ENCODE peak calls at places on chromosomes 5 and 9, in eight cellular contexts. K, R, T, H, I, W, M and J are unnamed samples.

GRCh38 chr5:113142186-113142585 is 165.6 kb downstream of the DCP2 start:
- DNase-seq in H (no peak), M (no peak), W (no peak), K (no peak), I (no peak), T (no peak), R (no peak), J (no peak)

GRCh38 chr9:27073841-27074728 is 34.9 kb upstream of the TEK start:
- DNase-seq in W (no peak), R (no peak), K (no peak), H (no peak), M (no peak), I (no peak), T (no peak), J (no peak)

GRCh38 chr5:136006164-136006563 is 22.6 kb upstream of the TGFBI start:
- DNase-seq in H (no peak), T (no peak), M (no peak), K (no peak), I (no peak), R (no peak), W (no peak), J (no peak)

GRCh38 chr5:32277782-32278181 is 35.0 kb downstream of the MTMR12 start:
- DNase-seq in K (no peak), W (no peak), M (no peak), R (no peak), H (no peak), I (no peak), T (no peak), J (no peak)

GRCh38 chr5:43729846-43730478 is 127.0 kb downstream of the NNT start:
- DNase-seq in M (no peak), T (peak), R (no peak), H (no peak), I (no peak), K (no peak), W (peak), J (no peak)

GRCh38 chr5:9653811-9654210 is 23.7 kb upstream of the TAS2R1 start:
- DNase-seq in K (peak), T (no peak), M (peak), H (peak), I (no peak), W (peak), R (no peak), J (peak)

GRCh38 chr9:34592895-34593601 is 3.5 kb upstream of the CNTFR start:
- DNase-seq in R (peak), I (peak), W (peak), T (no peak), H (peak), M (no peak), K (peak), J (peak)

GRCh38 chr5:1103505-1104326 is 8.1 kb downstream of the SLC12A7 start:
- DNase-seq in K (peak), T (peak), R (peak), I (peak), W (no peak), M (no peak), H (no peak), J (peak)

GRCh38 chr9:76943071-76943470 is 37.2 kb upstream of the PRUNE2 start:
- DNase-seq in M (no peak), K (no peak), T (no peak), I (no peak), W (no peak), R (no peak), H (no peak), J (no peak)

GRCh38 chr5:179346401-179346800 is 1.1 kb upstream of the ADAMTS2 start:
- DNase-seq in H (no peak), R (no peak), W (no peak), K (no peak), M (no peak), T (no peak), I (no peak), J (peak)

GRCh38 chr5:66498791-66499207 is 97.4 kb upstream of the MAST4 start:
- DNase-seq in H (no peak), T (peak), R (peak), W (peak), I (no peak), K (no peak), M (no peak), J (peak)

GRCh38 chr9:137312852-137313325 is 10.8 kb upstream of the NRARP start:
- DNase-seq in K (no peak), R (no peak), I (peak), H (no peak), M (no peak), T (no peak), W (no peak), J (peak)

GRCh38 chr9:125650271-125650737 is 56.7 kb downstream of the MAPKAP1 start:
- DNase-seq in W (peak), H (no peak), I (no peak), T (peak), R (no peak), K (no peak), M (no peak), J (no peak)

GRCh38 chr5:107669543-107670027 is 1.2 kb downstream of the EFNA5 start:
- DNase-seq in W (peak), T (peak), R (peak), I (peak), H (peak), M (peak), K (peak), J (peak)

GRCh38 chr5:59800375-59800893 is 93.1 kb downstream of the PDE4D start:
- DNase-seq in R (no peak), W (no peak), M (no peak), T (no peak), H (no peak), I (no peak), K (no peak), J (no peak)

GRCh38 chr9:72577212-72577753 is 55.9 kb downstream of the TMC1 start:
- DNase-seq in T (peak), I (no peak), H (no peak), K (no peak), M (peak), W (peak), R (peak), J (peak)

GRCh38 chr5:37248387-37248969 is 698 bp downstream of the CPLANE1 start:
- DNase-seq in T (no peak), K (no peak), M (no peak), W (no peak), R (no peak), I (no peak), H (no peak), J (no peak)

GRCh38 chr5:132822650-132823480 is 7.6 kb downstream of the SHROOM1 start:
- DNase-seq in H (no peak), K (no peak), R (peak), I (no peak), M (no peak), T (no peak), W (no peak), J (peak)

GRCh38 chr5:154174091-154174490 is 16.4 kb upstream of the GALNT10 start:
- DNase-seq in K (no peak), W (no peak), M (no peak), H (no peak), T (no peak), I (no peak), R (no peak), J (no peak)

GRCh38 chr5:83321656-83322055 is 149.9 kb upstream of the VCAN start:
- DNase-seq in I (no peak), W (peak), M (no peak), T (peak), H (no peak), R (no peak), K (no peak), J (no peak)

GRCh38 chr9:113619156-113619861 is 155.8 kb downstream of the RGS3 start:
- DNase-seq in M (no peak), H (no peak), K (no peak), R (no peak), T (no peak), I (peak), W (no peak), J (no peak)

GRCh38 chr5:143026380-143026779 is 256.2 kb downstream of the ARHGAP26 start:
- DNase-seq in M (no peak), R (no peak), T (no peak), W (no peak), H (no peak), K (no peak), I (no peak), J (no peak)

GRCh38 chr5:60487466-60487865 is 212.5 kb downstream of the DEPDC1B start:
- DNase-seq in K (no peak), T (no peak), R (peak), H (no peak), W (peak), I (no peak), M (no peak), J (peak)

GRCh38 chr9:79020266-79020665 is 551.5 kb upstream of the TLE4 start:
- DNase-seq in M (no peak), T (no peak), R (no peak), W (no peak), K (no peak), H (no peak), I (no peak), J (no peak)

GRCh38 chr9:37062331-37062730 is 28.3 kb upstream of the PAX5 start:
- DNase-seq in I (no peak), T (no peak), H (no peak), M (no peak), W (no peak), R (no peak), K (no peak), J (no peak)

GRCh38 chr9:124934290-124934689 is 6.6 kb downstream of the GOLGA1 start:
- DNase-seq in H (no peak), M (no peak), W (no peak), I (no peak), T (peak), K (no peak), R (no peak), J (no peak)

GRCh38 chr9:94853887-94854286 is 127.4 kb downstream of the AOPEP start:
- DNase-seq in W (peak), R (no peak), I (no peak), K (no peak), H (no peak), M (peak), T (no peak), J (no peak)
- TF ChIP-seq CTCF in W (no peak), R (no peak), I (no peak), K (no peak), H (no peak), M (no peak), T (no peak), J (no peak)

GRCh38 chr5:157859227-157859575 is 256 bp upstream of the CLINT1 start:
- DNase-seq in K (no peak), T (no peak), I (no peak), H (no peak), M (no peak), R (no peak), W (no peak), J (no peak)
- H3K4me3 ChIP-seq in K (peak), T (peak), I (peak), H (peak), M (peak), R (no peak), W (peak), J (peak)

GRCh38 chr5:124105326-124105725 is 593.3 kb downstream of the CSNK1G3 start:
- DNase-seq in K (no peak), I (no peak), T (peak), W (no peak), H (no peak), R (no peak), M (no peak), J (peak)

GRCh38 chr5:124104813-124105212 is 592.8 kb downstream of the CSNK1G3 start:
- DNase-seq in M (no peak), T (no peak), I (no peak), W (no peak), R (no peak), K (no peak), H (no peak), J (no peak)

GRCh38 chr5:124104344-124104743 is 592.4 kb downstream of the CSNK1G3 start:
- DNase-seq in K (no peak), M (no peak), T (no peak), H (no peak), I (no peak), W (peak), R (no peak), J (no peak)

GRCh38 chr5:124102491-124102890 is 590.5 kb downstream of the CSNK1G3 start:
- DNase-seq in K (no peak), M (no peak), W (peak), T (peak), R (no peak), I (no peak), H (no peak), J (peak)

DNA sequence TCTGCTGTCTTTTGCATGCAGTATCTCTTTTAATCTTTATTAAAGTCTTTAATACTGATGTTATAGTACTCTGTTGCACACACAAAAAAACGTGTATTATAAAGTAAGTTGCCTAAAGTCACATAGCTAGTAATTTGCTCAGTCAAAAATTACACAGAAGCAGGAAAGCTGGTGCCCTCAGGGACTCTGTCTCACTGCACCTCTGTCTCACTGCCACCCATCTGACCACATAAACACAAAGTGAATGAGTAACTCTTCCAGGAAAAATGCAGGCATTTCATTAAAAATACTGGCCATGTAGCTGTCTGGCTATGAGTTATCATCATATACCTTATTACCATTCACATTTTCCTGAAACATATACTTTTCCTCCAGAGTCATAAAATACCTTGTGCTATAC is 591.7 kb downstream of the CSNK1G3 start:
- DNase-seq in M (no peak), I (no peak), T (no peak), H (no peak), K (no peak), W (peak), R (no peak), J (peak)
- H3K27ac ChIP-seq in M (no peak), I (no peak), T (no peak), H (no peak), K (no peak), W (peak), R (no peak), J (no peak)

GRCh38 chr5:39948867-39949468 is 524.2 kb upstream of the DAB2 start:
- DNase-seq in H (no peak), R (peak), M (peak), I (peak), W (peak), K (peak), T (peak), J (no peak)

GRCh38 chr5:39943811-39944210 is 519.0 kb upstream of the DAB2 start:
- DNase-seq in M (no peak), H (no peak), T (no peak), I (no peak), R (no peak), W (no peak), K (no peak), J (no peak)

GRCh38 chr5:39951070-39951469 is 526.3 kb upstream of the DAB2 start:
- DNase-seq in H (no peak), W (no peak), I (no peak), T (no peak), R (no peak), K (no peak), M (no peak), J (no peak)

GRCh38 chr5:39942606-39943005 is 517.8 kb upstream of the DAB2 start:
- DNase-seq in T (no peak), K (no peak), W (no peak), M (no peak), I (no peak), R (no peak), H (no peak), J (no peak)

GRCh38 chr5:39947657-39948056 is 522.9 kb upstream of the DAB2 start:
- DNase-seq in R (no peak), H (no peak), W (peak), T (no peak), K (no peak), M (no peak), I (no peak), J (no peak)
- TF ChIP-seq CTCF in R (no peak), H (no peak), W (no peak), T (no peak), K (no peak), M (no peak), I (no peak), J (no peak)

GRCh38 chr5:140153255-140153654 is 21.7 kb upstream of the CYSTM1 start:
- DNase-seq in I (no peak), K (no peak), W (no peak), T (no peak), R (no peak), H (no peak), M (no peak), J (no peak)

GRCh38 chr5:140159014-140159927 is 15.7 kb upstream of the CYSTM1 start:
- DNase-seq in M (no peak), H (no peak), K (no peak), R (no peak), W (no peak), T (no peak), I (no peak), J (no peak)

GRCh38 chr5:140160432-140160831 is 14.6 kb upstream of the CYSTM1 start:
- DNase-seq in T (no peak), W (no peak), K (no peak), I (no peak), H (no peak), M (no peak), R (no peak), J (no peak)

GRCh38 chr5:140153905-140154304 is 21.1 kb upstream of the CYSTM1 start:
- DNase-seq in M (no peak), R (no peak), W (no peak), K (no peak), I (no peak), H (no peak), T (no peak), J (no peak)

DNA sequence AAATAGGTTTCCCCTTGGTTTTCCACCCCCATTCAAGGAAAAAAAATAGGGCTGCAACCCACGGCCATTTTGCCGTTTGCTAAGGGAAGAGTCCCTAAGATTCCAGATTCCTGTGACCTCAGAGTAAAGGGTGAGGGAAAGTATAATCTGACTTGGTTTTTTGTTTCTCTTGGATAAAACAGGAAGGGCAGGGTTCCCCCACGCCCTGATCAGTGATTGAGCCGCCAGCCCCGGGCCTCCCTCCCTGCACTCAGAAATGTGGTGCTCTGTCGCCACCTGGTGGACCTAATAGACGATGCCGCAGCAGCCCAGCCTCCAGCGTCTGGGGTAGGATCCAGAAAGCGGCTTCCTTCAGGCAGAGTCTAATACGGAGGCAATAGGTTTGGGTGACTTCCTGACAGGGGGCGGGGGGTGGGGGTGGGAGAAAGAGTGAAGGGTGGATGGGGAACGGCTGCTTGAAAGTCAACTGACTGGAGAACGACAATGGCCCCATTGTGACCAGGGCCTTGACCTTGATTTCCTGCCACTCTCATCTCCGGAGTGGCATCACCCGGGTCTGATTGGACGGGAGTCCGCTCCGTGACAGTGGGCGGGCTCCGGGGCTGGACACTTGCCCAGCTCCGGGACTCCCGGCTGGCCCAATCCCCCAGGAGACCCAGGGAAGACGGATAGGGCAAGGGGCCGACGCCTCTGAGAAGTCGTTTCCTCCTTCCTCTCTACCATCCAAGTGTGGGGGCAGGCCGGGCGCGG is 17.8 kb upstream of the CYSTM1 start:
- DNase-seq in W (peak), M (peak), K (peak), I (peak), T (peak), H (peak), R (peak), J (peak)
- H3K4me3 ChIP-seq in W (peak), M (no peak), K (peak), I (peak), T (peak), H (peak), R (no peak), J (peak)